ENCODE peak calls at places on chromosome 9, in ten cellular contexts. One of them, this sample, is unnamed.

GRCh38 chr9:35844628-35845301 is 15.7 kb downstream of the TMEM8B start:
- DNase-seq in lung: peak; percentile 69
- DNase-seq in spleen: no peak
- DNase-seq in HFF-Myc: peak; percentile 65
- DNase-seq in brain microvascular endothelial cell: peak; percentile 86
- DNase-seq in PC-9: peak; percentile 83
- DNase-seq in mucosa of descending colon: no peak
- DNase-seq in GM23338: peak; percentile 64
- DNase-seq in HL-60: peak; percentile 78
- DNase-seq in heart left ventricle: peak; percentile 70
- DNase-seq in this sample: no peak

GRCh38 chr9:77857513-77858298 is 173.9 kb downstream of the GNAQ start:
- DNase-seq in lung: no peak
- DNase-seq in spleen: no peak
- DNase-seq in HFF-Myc: no peak
- DNase-seq in brain microvascular endothelial cell: no peak
- DNase-seq in PC-9: no peak
- DNase-seq in mucosa of descending colon: no peak
- DNase-seq in GM23338: peak; percentile 10
- DNase-seq in HL-60: no peak
- DNase-seq in heart left ventricle: no peak
- DNase-seq in this sample: no peak

GRCh38 chr9:132078369-132079356 is 1.0 kb downstream of the MED27 start:
- DNase-seq in lung: no peak
- DNase-seq in spleen: no peak
- DNase-seq in HFF-Myc: peak; percentile 66
- DNase-seq in brain microvascular endothelial cell: no peak
- DNase-seq in PC-9: no peak
- DNase-seq in mucosa of descending colon: peak; percentile 33
- DNase-seq in GM23338: no peak
- DNase-seq in HL-60: no peak
- DNase-seq in heart left ventricle: no peak
- DNase-seq in this sample: peak; percentile 31

GRCh38 chr9:34589656-34590375 is at the start of gene CNTFR:
- DNase-seq in lung: no peak
- DNase-seq in spleen: peak; percentile 66
- DNase-seq in HFF-Myc: no peak
- DNase-seq in brain microvascular endothelial cell: no peak
- DNase-seq in PC-9: no peak
- DNase-seq in mucosa of descending colon: peak; percentile 59
- DNase-seq in GM23338: peak; percentile 79
- DNase-seq in HL-60: no peak
- DNase-seq in heart left ventricle: peak; percentile 58
- DNase-seq in this sample: peak; percentile 54

GRCh38 chr9:26264709-26265601 is 586.7 kb upstream of the TUSC1 start:
- DNase-seq in lung: no peak
- DNase-seq in spleen: no peak
- DNase-seq in HFF-Myc: peak; percentile 58
- DNase-seq in brain microvascular endothelial cell: peak; percentile 93
- DNase-seq in PC-9: peak; percentile 83
- DNase-seq in mucosa of descending colon: no peak
- DNase-seq in GM23338: no peak
- DNase-seq in HL-60: no peak
- DNase-seq in heart left ventricle: no peak
- DNase-seq in this sample: no peak

GRCh38 chr9:136079916-136080246 is 15.2 kb downstream of the NACC2 start:
- DNase-seq in lung: no peak
- DNase-seq in spleen: peak; percentile 70
- DNase-seq in HFF-Myc: no peak
- DNase-seq in brain microvascular endothelial cell: no peak
- DNase-seq in PC-9: no peak
- DNase-seq in mucosa of descending colon: no peak
- DNase-seq in GM23338: no peak
- DNase-seq in HL-60: peak; percentile 33
- DNase-seq in heart left ventricle: no peak
- DNase-seq in this sample: peak; percentile 66

GRCh38 chr9:15243086-15243485 is 63.9 kb downstream of the TTC39B start:
- DNase-seq in lung: no peak
- DNase-seq in spleen: no peak
- DNase-seq in HFF-Myc: no peak
- DNase-seq in brain microvascular endothelial cell: no peak
- DNase-seq in PC-9: no peak
- DNase-seq in mucosa of descending colon: no peak
- DNase-seq in GM23338: no peak
- DNase-seq in HL-60: no peak
- DNase-seq in heart left ventricle: no peak
- DNase-seq in this sample: no peak

GRCh38 chr9:68805890-68806517 is 101.0 kb downstream of the PIP5K1B start:
- DNase-seq in lung: no peak
- DNase-seq in spleen: no peak
- DNase-seq in HFF-Myc: no peak
- DNase-seq in brain microvascular endothelial cell: no peak
- DNase-seq in PC-9: no peak
- DNase-seq in mucosa of descending colon: no peak
- DNase-seq in GM23338: no peak
- DNase-seq in HL-60: no peak
- DNase-seq in heart left ventricle: no peak
- DNase-seq in this sample: no peak

GRCh38 chr9:123081824-123082223 is 48.4 kb downstream of the GPR21 start:
- DNase-seq in lung: no peak
- DNase-seq in spleen: no peak
- DNase-seq in HFF-Myc: no peak
- DNase-seq in brain microvascular endothelial cell: peak; percentile 31
- DNase-seq in PC-9: no peak
- DNase-seq in mucosa of descending colon: no peak
- DNase-seq in GM23338: peak; percentile 84
- DNase-seq in HL-60: peak; percentile 2
- DNase-seq in heart left ventricle: no peak
- DNase-seq in this sample: no peak

GRCh38 chr9:136902259-136902821 is 16.0 kb downstream of the TRAF2 start:
- DNase-seq in lung: peak; percentile 85
- DNase-seq in spleen: peak; percentile 87
- DNase-seq in HFF-Myc: no peak
- DNase-seq in brain microvascular endothelial cell: peak; percentile 81
- DNase-seq in PC-9: peak; percentile 84
- DNase-seq in mucosa of descending colon: peak; percentile 89
- DNase-seq in GM23338: no peak
- DNase-seq in HL-60: no peak
- DNase-seq in heart left ventricle: peak; percentile 81
- DNase-seq in this sample: peak; percentile 68

GRCh38 chr9:90097237-90097636 is 492.4 kb downstream of the GADD45G start:
- DNase-seq in lung: no peak
- DNase-seq in spleen: no peak
- DNase-seq in HFF-Myc: no peak
- DNase-seq in brain microvascular endothelial cell: no peak
- DNase-seq in PC-9: no peak
- DNase-seq in mucosa of descending colon: no peak
- DNase-seq in GM23338: no peak
- DNase-seq in HL-60: no peak
- DNase-seq in heart left ventricle: no peak
- DNase-seq in this sample: no peak

GRCh38 chr9:82456621-82457020 is 468.0 kb downstream of the SPATA31D1 start:
- DNase-seq in lung: no peak
- DNase-seq in spleen: no peak
- DNase-seq in HFF-Myc: peak; percentile 9
- DNase-seq in brain microvascular endothelial cell: peak; percentile 43
- DNase-seq in PC-9: no peak
- DNase-seq in mucosa of descending colon: no peak
- DNase-seq in GM23338: no peak
- DNase-seq in HL-60: no peak
- DNase-seq in heart left ventricle: no peak
- DNase-seq in this sample: no peak

GRCh38 chr9:91655215-91655614 is 231.6 kb upstream of the NFIL3 start:
- DNase-seq in lung: no peak
- DNase-seq in spleen: no peak
- DNase-seq in HFF-Myc: no peak
- DNase-seq in brain microvascular endothelial cell: no peak
- DNase-seq in PC-9: no peak
- DNase-seq in mucosa of descending colon: no peak
- DNase-seq in GM23338: no peak
- DNase-seq in HL-60: no peak
- DNase-seq in heart left ventricle: no peak
- DNase-seq in this sample: no peak

GRCh38 chr9:68949271-68950000 is 64.5 kb downstream of the PRKACG start:
- DNase-seq in lung: no peak
- DNase-seq in spleen: no peak
- DNase-seq in HFF-Myc: no peak
- DNase-seq in brain microvascular endothelial cell: no peak
- DNase-seq in PC-9: no peak
- DNase-seq in mucosa of descending colon: no peak
- DNase-seq in GM23338: no peak
- DNase-seq in HL-60: no peak
- DNase-seq in heart left ventricle: no peak
- DNase-seq in this sample: no peak

GRCh38 chr9:89874351-89875321 is 269.8 kb downstream of the GADD45G start:
- DNase-seq in lung: no peak
- DNase-seq in spleen: peak; percentile 64
- DNase-seq in HFF-Myc: no peak
- DNase-seq in brain microvascular endothelial cell: no peak
- DNase-seq in PC-9: no peak
- DNase-seq in mucosa of descending colon: no peak
- DNase-seq in GM23338: no peak
- DNase-seq in HL-60: no peak
- DNase-seq in heart left ventricle: peak; percentile 57
- DNase-seq in this sample: peak; percentile 92

GRCh38 chr9:135010363-135010860 is 77.1 kb upstream of the OLFM1 start:
- DNase-seq in lung: no peak
- DNase-seq in spleen: peak; percentile 39
- DNase-seq in HFF-Myc: no peak
- DNase-seq in brain microvascular endothelial cell: no peak
- DNase-seq in PC-9: no peak
- DNase-seq in mucosa of descending colon: no peak
- DNase-seq in GM23338: no peak
- DNase-seq in HL-60: no peak
- DNase-seq in heart left ventricle: no peak
- DNase-seq in this sample: no peak

GRCh38 chr9:100474082-100474949 is 1.4 kb downstream of the TMEFF1 start:
- DNase-seq in lung: no peak
- DNase-seq in spleen: no peak
- DNase-seq in HFF-Myc: no peak
- DNase-seq in brain microvascular endothelial cell: no peak
- DNase-seq in PC-9: no peak
- DNase-seq in mucosa of descending colon: no peak
- DNase-seq in GM23338: peak; percentile 54
- DNase-seq in HL-60: no peak
- DNase-seq in heart left ventricle: no peak
- DNase-seq in this sample: peak; percentile 20

GRCh38 chr9:16214677-16215076 is 655.8 kb downstream of the BNC2 start:
- DNase-seq in lung: no peak
- DNase-seq in spleen: no peak
- DNase-seq in HFF-Myc: no peak
- DNase-seq in brain microvascular endothelial cell: no peak
- DNase-seq in PC-9: no peak
- DNase-seq in mucosa of descending colon: no peak
- DNase-seq in GM23338: no peak
- DNase-seq in HL-60: no peak
- DNase-seq in heart left ventricle: no peak
- DNase-seq in this sample: no peak

GRCh38 chr9:131467214-131467935 is 35.3 kb upstream of the POMT1 start:
- DNase-seq in lung: no peak
- DNase-seq in spleen: peak; percentile 50
- DNase-seq in HFF-Myc: no peak
- DNase-seq in brain microvascular endothelial cell: no peak
- DNase-seq in PC-9: no peak
- DNase-seq in mucosa of descending colon: no peak
- DNase-seq in GM23338: no peak
- DNase-seq in HL-60: no peak
- DNase-seq in heart left ventricle: no peak
- DNase-seq in this sample: peak; percentile 60

GRCh38 chr9:85332487-85332886 is 409.3 kb downstream of the AGTPBP1 start:
- DNase-seq in lung: no peak
- DNase-seq in spleen: no peak
- DNase-seq in HFF-Myc: no peak
- DNase-seq in brain microvascular endothelial cell: no peak
- DNase-seq in PC-9: no peak
- DNase-seq in mucosa of descending colon: no peak
- DNase-seq in GM23338: peak; percentile 86
- DNase-seq in HL-60: no peak
- DNase-seq in heart left ventricle: no peak
- DNase-seq in this sample: no peak
- TF ChIP-seq CTCF in lung: no peak
- TF ChIP-seq CTCF in spleen: no peak
- TF ChIP-seq CTCF in HFF-Myc: peak; percentile 28
- TF ChIP-seq CTCF in brain microvascular endothelial cell: peak; percentile 36
- TF ChIP-seq CTCF in PC-9: no peak
- TF ChIP-seq CTCF in mucosa of descending colon: no peak
- TF ChIP-seq CTCF in GM23338: peak; percentile 69
- TF ChIP-seq CTCF in HL-60: no peak
- TF ChIP-seq CTCF in heart left ventricle: no peak
- TF ChIP-seq CTCF in this sample: no peak

DNA sequence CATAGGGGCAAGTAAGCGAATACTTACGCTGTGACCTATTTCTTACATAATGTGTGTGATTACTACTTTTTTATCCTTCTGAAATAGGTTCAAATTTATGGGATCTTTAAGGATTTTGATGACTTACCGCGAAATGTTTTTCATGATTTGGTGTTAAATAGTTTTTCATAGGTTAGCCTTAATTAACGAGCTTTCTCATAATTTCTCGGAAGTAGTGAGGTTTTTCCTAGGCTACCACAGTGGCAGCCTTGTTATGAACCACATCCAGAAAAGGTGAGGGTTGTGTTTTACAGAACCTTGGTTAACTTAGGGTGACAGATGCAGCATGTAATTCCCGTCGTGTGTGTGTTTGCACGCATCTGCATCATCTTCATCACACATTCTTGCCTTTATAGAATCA is 1.3 kb downstream of the SH3GL2 start:
- DNase-seq in lung: no peak
- DNase-seq in spleen: no peak
- DNase-seq in HFF-Myc: no peak
- DNase-seq in brain microvascular endothelial cell: no peak
- DNase-seq in PC-9: no peak
- DNase-seq in mucosa of descending colon: no peak
- DNase-seq in GM23338: no peak
- DNase-seq in HL-60: no peak
- DNase-seq in heart left ventricle: no peak
- DNase-seq in this sample: no peak
- H3K4me3 ChIP-seq in lung: no peak overlapping the region
- H3K4me3 ChIP-seq in spleen: no peak overlapping the region
- H3K4me3 ChIP-seq in HFF-Myc: no peak overlapping the region
- H3K4me3 ChIP-seq in brain microvascular endothelial cell: no peak overlapping the region
- H3K4me3 ChIP-seq in PC-9: no peak overlapping the region
- H3K4me3 ChIP-seq in mucosa of descending colon: no peak overlapping the region
- H3K4me3 ChIP-seq in GM23338: peak overlapping the region; percentile 86
- H3K4me3 ChIP-seq in HL-60: no peak overlapping the region
- H3K4me3 ChIP-seq in heart left ventricle: no peak overlapping the region
- H3K4me3 ChIP-seq in this sample: no peak overlapping the region

GRCh38 chr9:95070549-95071021 is 246.9 kb downstream of the FANCC start:
- DNase-seq in lung: no peak
- DNase-seq in spleen: no peak
- DNase-seq in HFF-Myc: no peak
- DNase-seq in brain microvascular endothelial cell: no peak
- DNase-seq in PC-9: no peak
- DNase-seq in mucosa of descending colon: no peak
- DNase-seq in GM23338: no peak
- DNase-seq in HL-60: no peak
- DNase-seq in heart left ventricle: no peak
- DNase-seq in this sample: no peak
- TF ChIP-seq CTCF in lung: no peak
- TF ChIP-seq CTCF in spleen: no peak
- TF ChIP-seq CTCF in HFF-Myc: no peak
- TF ChIP-seq CTCF in brain microvascular endothelial cell: no peak
- TF ChIP-seq CTCF in PC-9: no peak
- TF ChIP-seq CTCF in mucosa of descending colon: no peak
- TF ChIP-seq CTCF in GM23338: no peak
- TF ChIP-seq CTCF in HL-60: no peak
- TF ChIP-seq CTCF in heart left ventricle: no peak
- TF ChIP-seq CTCF in this sample: no peak

GRCh38 chr9:20208951-20209350 is 413.3 kb downstream of the MLLT3 start:
- DNase-seq in lung: no peak
- DNase-seq in spleen: no peak
- DNase-seq in HFF-Myc: no peak
- DNase-seq in brain microvascular endothelial cell: no peak
- DNase-seq in PC-9: no peak
- DNase-seq in mucosa of descending colon: no peak
- DNase-seq in GM23338: no peak
- DNase-seq in HL-60: no peak
- DNase-seq in heart left ventricle: no peak
- DNase-seq in this sample: no peak
- H3K4me3 ChIP-seq in lung: no peak overlapping the region
- H3K4me3 ChIP-seq in spleen: no peak overlapping the region
- H3K4me3 ChIP-seq in HFF-Myc: no peak overlapping the region
- H3K4me3 ChIP-seq in brain microvascular endothelial cell: no peak overlapping the region
- H3K4me3 ChIP-seq in PC-9: no peak overlapping the region
- H3K4me3 ChIP-seq in mucosa of descending colon: no peak overlapping the region
- H3K4me3 ChIP-seq in GM23338: no peak overlapping the region
- H3K4me3 ChIP-seq in HL-60: no peak overlapping the region
- H3K4me3 ChIP-seq in heart left ventricle: no peak overlapping the region
- H3K4me3 ChIP-seq in this sample: no peak overlapping the region

This sample was measured in tibial artery.